ENCODE peak calls at places on chromosomes 2 and 18, in five cellular contexts. One of them, this sample, is unnamed. For H3K9me3, the result is how much of the 10 kb centered on the place peaks cover.

GRCh38 chr18:59460060-59460395 is 101.0 kb upstream of the LMAN1 start:
- DNase-seq in kidney: no peak
- DNase-seq in A549: no peak
- DNase-seq in Peyer's patch: no peak
- DNase-seq in left ventricle myocardium inferior: no peak
- DNase-seq in this sample: no peak

GRCh38 chr2:80302001-80302464 is 2.5 kb downstream of the LRRTM1 start:
- DNase-seq in kidney: peak
- DNase-seq in A549: no peak
- DNase-seq in Peyer's patch: no peak
- DNase-seq in left ventricle myocardium inferior: no peak
- DNase-seq in this sample: no peak

GRCh38 chr2:174664084-174664759 is 66.6 kb upstream of the WIPF1 start:
- DNase-seq in kidney: peak
- DNase-seq in A549: no peak
- DNase-seq in Peyer's patch: no peak
- DNase-seq in left ventricle myocardium inferior: no peak
- DNase-seq in this sample: no peak

GRCh38 chr18:12233378-12233777 is 20.8 kb upstream of the CIDEA start:
- DNase-seq in kidney: no peak
- DNase-seq in A549: no peak
- DNase-seq in Peyer's patch: no peak
- DNase-seq in left ventricle myocardium inferior: no peak
- DNase-seq in this sample: no peak

GRCh38 chr2:38115216-38116012 is 39.5 kb upstream of the CYP1B1 start:
- DNase-seq in kidney: peak
- DNase-seq in A549: peak
- DNase-seq in Peyer's patch: peak
- DNase-seq in left ventricle myocardium inferior: peak
- DNase-seq in this sample: peak

GRCh38 chr18:75538727-75539126 is 111.2 kb upstream of the SMIM21 start:
- DNase-seq in kidney: no peak
- DNase-seq in A549: no peak
- DNase-seq in Peyer's patch: no peak
- DNase-seq in left ventricle myocardium inferior: no peak
- DNase-seq in this sample: no peak

GRCh38 chr2:100742884-100743283 is 77.1 kb upstream of the NPAS2 start:
- DNase-seq in kidney: no peak
- DNase-seq in A549: no peak
- DNase-seq in Peyer's patch: no peak
- DNase-seq in left ventricle myocardium inferior: no peak
- DNase-seq in this sample: no peak

GRCh38 chr2:197445746-197446145 is 7.6 kb upstream of the COQ10B start:
- DNase-seq in kidney: no peak
- DNase-seq in A549: no peak
- DNase-seq in Peyer's patch: no peak
- DNase-seq in left ventricle myocardium inferior: no peak
- DNase-seq in this sample: no peak

GRCh38 chr2:96114903-96115581 is 1.3 kb downstream of the ADRA2B start:
- DNase-seq in kidney: peak
- DNase-seq in A549: no peak
- DNase-seq in Peyer's patch: peak
- DNase-seq in left ventricle myocardium inferior: peak
- DNase-seq in this sample: no peak

GRCh38 chr2:120539937-120540718 is 194.2 kb downstream of the INHBB start:
- DNase-seq in kidney: peak
- DNase-seq in A549: peak
- DNase-seq in Peyer's patch: no peak
- DNase-seq in left ventricle myocardium inferior: peak
- DNase-seq in this sample: peak

GRCh38 chr18:53268455-53268854 is 928.5 kb downstream of the DCC start:
- DNase-seq in kidney: no peak
- DNase-seq in A549: no peak
- DNase-seq in Peyer's patch: no peak
- DNase-seq in left ventricle myocardium inferior: no peak
- DNase-seq in this sample: no peak

GRCh38 chr2:101796825-101797600 is 99.5 kb downstream of the MAP4K4 start:
- DNase-seq in kidney: no peak
- DNase-seq in A549: no peak
- DNase-seq in Peyer's patch: no peak
- DNase-seq in left ventricle myocardium inferior: no peak
- DNase-seq in this sample: no peak

GRCh38 chr2:176038694-176039093 is 36.6 kb upstream of the LNPK start:
- DNase-seq in kidney: no peak
- DNase-seq in A549: no peak
- DNase-seq in Peyer's patch: no peak
- DNase-seq in left ventricle myocardium inferior: no peak
- DNase-seq in this sample: no peak

GRCh38 chr2:219205165-219205538 is 1.4 kb upstream of the ZFAND2B start:
- DNase-seq in kidney: peak
- DNase-seq in A549: no peak
- DNase-seq in Peyer's patch: no peak
- DNase-seq in left ventricle myocardium inferior: no peak
- DNase-seq in this sample: no peak

GRCh38 chr2:201116959-201117734 is 1.2 kb downstream of the CFLAR start:
- DNase-seq in kidney: no peak
- DNase-seq in A549: peak
- DNase-seq in Peyer's patch: no peak
- DNase-seq in left ventricle myocardium inferior: peak
- DNase-seq in this sample: no peak

GRCh38 chr2:192090878-192091277 is 103.9 kb downstream of the TMEFF2 start:
- DNase-seq in kidney: no peak
- DNase-seq in A549: no peak
- DNase-seq in Peyer's patch: no peak
- DNase-seq in left ventricle myocardium inferior: no peak
- DNase-seq in this sample: no peak

GRCh38 chr2:158756976-158757375 is 38.1 kb upstream of the DAPL1 start:
- DNase-seq in kidney: no peak
- DNase-seq in A549: no peak
- DNase-seq in Peyer's patch: no peak
- DNase-seq in left ventricle myocardium inferior: no peak
- DNase-seq in this sample: no peak

GRCh38 chr2:166246901-166247300 is 119.1 kb upstream of the SCN1A start:
- DNase-seq in kidney: no peak
- DNase-seq in A549: no peak
- DNase-seq in Peyer's patch: no peak
- DNase-seq in left ventricle myocardium inferior: no peak
- DNase-seq in this sample: no peak

GRCh38 chr2:27583390-27583915 is 611 bp downstream of the ZNF512 start:
- DNase-seq in kidney: no peak
- DNase-seq in A549: no peak
- DNase-seq in Peyer's patch: no peak
- DNase-seq in left ventricle myocardium inferior: no peak
- DNase-seq in this sample: no peak

GRCh38 chr2:47065771-47066380 is 89.2 kb downstream of the STPG4 start:
- DNase-seq in kidney: no peak
- DNase-seq in A549: no peak
- DNase-seq in Peyer's patch: peak
- DNase-seq in left ventricle myocardium inferior: no peak
- DNase-seq in this sample: no peak

GRCh38 chr18:63427566-63427965 is 5.3 kb upstream of the VPS4B start:
- DNase-seq in kidney: no peak
- DNase-seq in A549: no peak
- DNase-seq in Peyer's patch: no peak
- DNase-seq in left ventricle myocardium inferior: no peak
- DNase-seq in this sample: no peak

GRCh38 chr2:229701716-229702115 is 12.6 kb downstream of the DNER start:
- DNase-seq in kidney: no peak
- DNase-seq in A549: no peak
- DNase-seq in Peyer's patch: no peak
- DNase-seq in left ventricle myocardium inferior: no peak
- DNase-seq in this sample: no peak

GRCh38 chr2:74009577-74009976 is 24.9 kb downstream of the TET3 start:
- DNase-seq in kidney: no peak
- DNase-seq in A549: no peak
- DNase-seq in Peyer's patch: no peak
- DNase-seq in left ventricle myocardium inferior: no peak
- DNase-seq in this sample: no peak

GRCh38 chr18:63299837-63300787 is 19.5 kb downstream of the BCL2 start:
- DNase-seq in kidney: no peak
- DNase-seq in A549: no peak
- DNase-seq in Peyer's patch: no peak
- DNase-seq in left ventricle myocardium inferior: no peak
- DNase-seq in this sample: no peak

GRCh38 chr2:96113367-96113677 is 3.0 kb downstream of the ADRA2B start:
- DNase-seq in kidney: peak
- DNase-seq in A549: no peak
- DNase-seq in Peyer's patch: peak
- DNase-seq in left ventricle myocardium inferior: no peak
- DNase-seq in this sample: no peak

GRCh38 chr2:213251618-213252017 is 32.6 kb upstream of the SPAG16 start:
- DNase-seq in kidney: no peak
- DNase-seq in A549: peak
- DNase-seq in Peyer's patch: no peak
- DNase-seq in left ventricle myocardium inferior: no peak
- DNase-seq in this sample: no peak

DNA sequence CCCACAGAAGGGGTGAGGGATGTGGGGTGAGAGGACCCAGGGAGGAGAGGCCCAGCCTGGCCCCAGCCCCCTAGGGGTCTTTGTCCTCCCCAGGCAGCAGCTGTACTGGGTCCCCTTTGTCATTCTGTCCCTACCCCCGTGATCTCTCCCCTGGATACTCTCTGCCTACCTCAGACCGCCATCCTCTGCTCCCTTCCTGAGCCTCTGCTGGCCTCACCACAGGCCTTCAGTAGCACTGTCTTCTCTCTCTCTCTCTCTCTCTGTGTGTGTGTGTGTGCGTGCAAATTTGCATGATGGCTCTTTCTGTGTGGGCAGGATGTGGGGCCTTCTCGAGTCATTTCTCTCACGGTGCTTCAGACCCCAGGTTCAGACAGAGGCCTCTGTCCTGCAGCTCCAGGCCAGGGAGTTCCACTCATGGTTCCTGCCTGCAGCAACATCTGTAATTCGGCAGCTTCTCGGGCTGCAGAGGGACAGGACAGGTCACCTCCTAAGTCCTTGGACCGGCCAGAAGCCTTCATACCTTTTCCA is 1.4 kb downstream of the PSD4 start:
- DNase-seq in kidney: peak
- DNase-seq in A549: no peak
- DNase-seq in Peyer's patch: peak
- DNase-seq in left ventricle myocardium inferior: no peak
- DNase-seq in this sample: no peak
- H3K4me3 ChIP-seq in kidney: no peak
- H3K4me3 ChIP-seq in A549: no peak
- H3K4me3 ChIP-seq in Peyer's patch: peak
- H3K4me3 ChIP-seq in left ventricle myocardium inferior: peak
- H3K4me3 ChIP-seq in this sample: peak

GRCh38 chr18:13712400-13713131 is 13.8 kb downstream of the FAM210A start:
- DNase-seq in kidney: no peak
- DNase-seq in A549: no peak
- DNase-seq in Peyer's patch: no peak
- DNase-seq in left ventricle myocardium inferior: no peak
- DNase-seq in this sample: no peak
- H3K9me3 ChIP-seq in kidney: under half
- H3K9me3 ChIP-seq in A549: under half
- H3K9me3 ChIP-seq in Peyer's patch: under half
- H3K9me3 ChIP-seq in left ventricle myocardium inferior: under half
- H3K9me3 ChIP-seq in this sample: under half

GRCh38 chr2:3144856-3145255 is 232.8 kb downstream of the EIPR1 start:
- DNase-seq in kidney: no peak
- DNase-seq in A549: no peak
- DNase-seq in Peyer's patch: no peak
- DNase-seq in left ventricle myocardium inferior: no peak
- DNase-seq in this sample: no peak

GRCh38 chr2:3143602-3144001 is 234.0 kb downstream of the EIPR1 start:
- DNase-seq in kidney: no peak
- DNase-seq in A549: no peak
- DNase-seq in Peyer's patch: no peak
- DNase-seq in left ventricle myocardium inferior: no peak
- DNase-seq in this sample: no peak

GRCh38 chr2:3142961-3143571 is 234.6 kb downstream of the EIPR1 start:
- DNase-seq in kidney: no peak
- DNase-seq in A549: no peak
- DNase-seq in Peyer's patch: no peak
- DNase-seq in left ventricle myocardium inferior: no peak
- DNase-seq in this sample: no peak

GRCh38 chr2:3141696-3142095 is 235.9 kb downstream of the EIPR1 start:
- DNase-seq in kidney: no peak
- DNase-seq in A549: no peak
- DNase-seq in Peyer's patch: no peak
- DNase-seq in left ventricle myocardium inferior: no peak
- DNase-seq in this sample: no peak

GRCh38 chr2:3142210-3142609 is 235.4 kb downstream of the EIPR1 start:
- DNase-seq in kidney: no peak
- DNase-seq in A549: no peak
- DNase-seq in Peyer's patch: no peak
- DNase-seq in left ventricle myocardium inferior: no peak
- DNase-seq in this sample: no peak
- H3K4me3 ChIP-seq in kidney: no peak
- H3K4me3 ChIP-seq in A549: no peak
- H3K4me3 ChIP-seq in Peyer's patch: no peak
- H3K4me3 ChIP-seq in left ventricle myocardium inferior: no peak
- H3K4me3 ChIP-seq in this sample: no peak

DNA sequence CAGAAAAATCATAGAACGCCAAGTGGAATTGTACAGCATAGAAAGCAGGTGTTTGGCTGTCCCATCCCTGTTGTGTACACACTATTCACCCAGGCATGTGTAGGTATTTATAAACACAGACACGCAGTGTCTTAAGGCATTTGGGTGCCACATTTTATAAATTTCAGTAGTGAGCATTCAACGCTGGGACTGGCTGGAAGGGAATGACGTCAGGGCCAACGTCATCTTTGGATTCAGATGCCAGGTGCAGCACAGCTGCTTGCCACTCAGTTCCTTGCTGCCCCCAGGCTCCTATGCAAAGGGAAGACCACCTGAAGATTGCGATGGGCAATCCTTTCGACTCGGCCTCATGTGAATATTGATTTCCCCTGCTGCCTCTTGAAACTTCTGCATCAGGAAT is 461.7 kb upstream of the SOX11 start:
- DNase-seq in kidney: no peak
- DNase-seq in A549: no peak
- DNase-seq in Peyer's patch: no peak
- DNase-seq in left ventricle myocardium inferior: no peak
- DNase-seq in this sample: no peak
- H3K9me3 ChIP-seq in kidney: under half
- H3K9me3 ChIP-seq in A549: under half
- H3K9me3 ChIP-seq in Peyer's patch: under half
- H3K9me3 ChIP-seq in left ventricle myocardium inferior: under half
- H3K9me3 ChIP-seq in this sample: under half

GRCh38 chr2:54597153-54597827 is 126.2 kb upstream of the EML6 start:
- DNase-seq in kidney: no peak
- DNase-seq in A549: no peak
- DNase-seq in Peyer's patch: no peak
- DNase-seq in left ventricle myocardium inferior: peak
- DNase-seq in this sample: no peak
- H3K4me3 ChIP-seq in kidney: no peak
- H3K4me3 ChIP-seq in A549: no peak
- H3K4me3 ChIP-seq in Peyer's patch: no peak
- H3K4me3 ChIP-seq in left ventricle myocardium inferior: no peak
- H3K4me3 ChIP-seq in this sample: no peak